ENCODE peak calls at places on chromosomes 16 and 17, in seven cellular contexts. Z is small intestine, L is fibroblast of mammary gland, D is neuronal stem cell, B is lower lobe of right lung, A is bronchial epithelial cell, S is body of pancreas. C is an unnamed sample.

GRCh38 chr17:5241861-5242671 is 7.4 kb upstream of the SCIMP start:
- DNase-seq in Z (peak), L (no peak), D (no peak), B (no peak), A (peak), S (no peak), C (no peak)

GRCh38 chr17:43880420-43880991 is 26.8 kb downstream of the MPP2 start:
- DNase-seq in Z (peak), L (no peak), D (peak), B (peak), A (peak), S (peak), C (peak)

GRCh38 chr16:23124315-23124714 is 24.9 kb downstream of the USP31 start:
- DNase-seq in Z (no peak), L (peak), D (no peak), B (no peak), A (peak), S (no peak), C (peak)

GRCh38 chr16:55043499-55043898 is 112.8 kb downstream of the IRX5 start:
- DNase-seq in Z (no peak), L (no peak), D (no peak), B (no peak), A (no peak), S (no peak), C (no peak)

GRCh38 chr16:87635541-87636049 is 33.3 kb downstream of the JPH3 start:
- DNase-seq in Z (peak), L (peak), D (peak), B (peak), A (peak), S (peak), C (peak)

GRCh38 chr16:83967838-83968482 is at the start of gene NECAB2:
- DNase-seq in Z (no peak), L (peak), D (peak), B (peak), A (no peak), S (peak), C (peak)

GRCh38 chr17:66200685-66201092 is 8.8 kb upstream of the CEP112 start:
- DNase-seq in Z (peak), L (peak), D (peak), B (no peak), A (peak), S (peak), C (peak)

GRCh38 chr17:78112508-78113471 is 15.8 kb downstream of the TMC6 start:
- DNase-seq in Z (peak), L (peak), D (peak), B (peak), A (peak), S (peak), C (peak)

GRCh38 chr16:86313631-86314030 is 196.7 kb upstream of the FOXF1 start:
- DNase-seq in Z (no peak), L (no peak), D (no peak), B (no peak), A (no peak), S (no peak), C (no peak)

GRCh38 chr17:62062313-62062712 is 2.8 kb downstream of the MED13 start:
- DNase-seq in Z (no peak), L (peak), D (no peak), B (no peak), A (peak), S (no peak), C (peak)

GRCh38 chr17:65918450-65918849 is 273.5 kb downstream of the CEP112 start:
- DNase-seq in Z (no peak), L (no peak), D (no peak), B (no peak), A (no peak), S (no peak), C (no peak)

GRCh38 chr17:83200231-83200699 is 120.9 kb downstream of the METRNL start:
- DNase-seq in Z (peak), L (peak), D (no peak), B (peak), A (no peak), S (peak), C (peak)

GRCh38 chr17:1232786-1233185 is 37.5 kb upstream of the BHLHA9 start:
- DNase-seq in Z (no peak), L (peak), D (no peak), B (no peak), A (peak), S (no peak), C (peak)

GRCh38 chr17:64661731-64661980 is 451 bp downstream of the SMURF2 start:
- DNase-seq in Z (no peak), L (no peak), D (no peak), B (no peak), A (no peak), S (peak), C (no peak)

GRCh38 chr16:50802000-50802399 is 60.1 kb downstream of the CYLD start:
- DNase-seq in Z (no peak), L (peak), D (no peak), B (no peak), A (no peak), S (no peak), C (no peak)

GRCh38 chr17:77322534-77323412 is 182.0 kb downstream of the SEC14L1 start:
- DNase-seq in Z (peak), L (peak), D (peak), B (peak), A (peak), S (peak), C (peak)

GRCh38 chr16:10088380-10088793 is 93.8 kb downstream of the GRIN2A start:
- DNase-seq in Z (no peak), L (peak), D (no peak), B (no peak), A (no peak), S (peak), C (no peak)

GRCh38 chr17:28381141-28381825 is 9.8 kb downstream of the SARM1 start:
- DNase-seq in Z (peak), L (no peak), D (no peak), B (peak), A (peak), S (no peak), C (no peak)

GRCh38 chr17:29051731-29052130 is 8.8 kb downstream of the PIPOX start:
- DNase-seq in Z (no peak), L (no peak), D (no peak), B (no peak), A (no peak), S (no peak), C (no peak)

GRCh38 chr16:74309789-74310781 is 13.5 kb downstream of the PSMD7 start:
- DNase-seq in Z (peak), L (peak), D (peak), B (no peak), A (peak), S (peak), C (peak)

DNA sequence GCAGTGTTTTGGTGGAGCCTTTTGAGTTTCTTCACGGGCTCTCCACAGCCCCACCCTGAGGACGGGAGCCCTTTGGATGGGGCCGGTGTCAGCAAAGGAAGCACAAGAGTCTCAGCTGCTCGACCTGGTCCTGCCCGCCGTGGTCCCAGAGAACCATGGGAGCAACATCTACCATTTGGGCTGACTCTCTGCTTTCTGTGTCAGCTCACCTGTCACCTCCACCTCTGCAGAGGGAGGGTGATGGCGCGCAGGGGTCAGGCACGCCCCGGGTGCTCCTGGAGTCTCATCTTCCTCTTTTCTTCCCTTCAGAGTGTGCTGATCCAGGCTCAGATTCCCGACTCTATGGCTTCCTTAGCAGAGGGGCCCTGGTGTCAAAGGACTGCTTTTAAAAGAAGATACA is 171.7 kb downstream of the LAT start:
- DNase-seq in Z (no peak), L (no peak), D (no peak), B (no peak), A (no peak), S (no peak), C (no peak)
- H3K4me3 ChIP-seq in Z (no peak), L (no peak), D (no peak), B (no peak), A (no peak), S (no peak), C (no peak)

GRCh38 chr17:13398853-13399252 is 202.9 kb downstream of the HS3ST3A1 start:
- DNase-seq in Z (no peak), L (no peak), D (no peak), B (no peak), A (no peak), S (no peak), C (no peak)
- H3K4me3 ChIP-seq in Z (no peak), L (no peak), D (no peak), B (no peak), A (no peak), S (no peak), C (no peak)

DNA sequence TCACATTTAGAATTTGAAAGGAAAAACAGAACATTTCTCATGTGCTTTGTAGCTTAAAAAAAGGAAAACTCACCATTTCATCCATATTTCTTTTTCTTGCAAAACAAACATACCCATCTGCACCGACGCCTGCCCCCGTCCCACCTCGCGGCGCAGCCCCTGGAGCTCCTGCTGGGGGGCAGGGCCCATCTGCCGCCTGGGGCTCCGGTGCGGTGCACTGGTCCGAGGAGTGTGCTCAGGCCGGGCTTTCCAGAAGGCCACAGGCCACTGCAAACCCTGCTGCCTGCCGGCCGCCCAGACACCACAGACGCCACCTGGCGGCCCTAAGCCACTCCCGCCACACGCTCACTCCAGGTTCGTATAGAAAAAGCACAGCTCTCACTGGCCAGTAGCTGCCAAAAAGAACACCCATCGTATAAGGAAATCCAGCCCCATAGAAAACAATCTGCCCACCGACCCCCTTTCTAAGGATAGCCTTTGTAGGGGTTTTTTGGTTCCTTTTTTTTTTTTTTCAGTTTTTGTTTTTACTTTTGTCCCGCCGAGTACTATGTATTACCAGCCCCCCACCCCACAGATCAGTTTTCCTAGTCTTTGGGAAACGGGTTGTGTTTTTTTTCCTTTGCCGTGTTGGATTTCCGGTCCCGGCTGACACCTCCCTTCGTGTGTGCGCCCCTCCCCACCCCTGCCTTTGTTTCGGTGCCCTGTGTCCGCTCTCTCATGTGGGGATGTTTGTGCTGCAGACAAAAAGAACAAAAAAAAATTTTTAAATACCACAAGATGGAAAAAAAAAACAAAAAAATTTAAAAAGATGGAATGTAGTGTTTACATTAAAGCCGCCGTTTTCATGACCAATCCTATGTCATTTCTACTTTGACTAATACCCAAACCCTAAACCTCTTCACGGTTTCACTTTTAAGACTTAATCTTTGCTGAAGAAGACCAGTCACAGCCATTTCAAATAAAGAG is 68.8 kb downstream of the AMFR start:
- DNase-seq in Z (peak), L (peak), D (peak), B (peak), A (peak), S (peak), C (peak)
- H3K4me3 ChIP-seq in Z (peak), L (peak), D (no peak), B (peak), A (peak), S (no peak), C (peak)

DNA sequence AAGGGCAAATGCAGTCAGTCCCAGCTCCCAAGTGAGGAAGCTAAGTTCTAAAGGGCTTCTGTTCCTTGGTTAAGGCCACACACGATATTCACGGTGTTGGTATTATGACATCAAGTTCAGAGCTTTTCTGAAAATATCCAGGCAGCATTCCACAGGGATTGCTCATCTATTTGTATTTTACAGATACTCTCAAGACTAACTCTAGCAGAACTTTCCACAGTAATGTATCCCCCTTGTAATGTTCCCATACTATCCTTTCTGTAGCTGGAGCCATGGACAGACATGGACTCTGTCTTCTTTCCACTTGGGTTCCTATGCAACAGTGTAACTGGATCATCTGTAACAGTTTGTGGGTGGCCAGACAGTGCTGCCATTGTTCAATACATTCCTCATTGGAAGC is 13.5 kb downstream of the SDR42E1 start:
- DNase-seq in Z (no peak), L (peak), D (no peak), B (no peak), A (peak), S (no peak), C (peak)
- H3K4me3 ChIP-seq in Z (no peak), L (no peak), D (no peak), B (no peak), A (no peak), S (no peak), C (peak)

DNA sequence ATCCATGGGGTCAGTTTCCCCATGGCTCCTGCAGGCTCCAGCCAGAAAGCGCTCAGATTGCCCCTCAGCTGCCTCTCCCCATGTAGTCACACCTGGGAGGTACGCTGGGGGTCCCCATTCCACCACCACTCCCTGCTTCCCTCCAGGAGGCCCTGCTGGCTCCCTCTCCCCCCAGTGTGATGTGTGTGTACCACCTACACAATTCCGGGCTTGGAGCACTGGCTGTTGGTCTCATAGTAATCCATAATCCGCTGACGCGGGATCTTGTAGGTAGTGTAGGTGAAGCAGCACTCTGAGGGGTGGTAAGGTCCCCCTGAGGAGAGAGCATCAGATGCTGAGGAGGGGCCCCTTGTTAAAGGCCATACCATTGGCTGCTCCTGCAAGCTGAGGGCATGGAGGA is 2.4 kb downstream of the CCL14 start:
- DNase-seq in Z (no peak), L (no peak), D (no peak), B (no peak), A (no peak), S (no peak), C (no peak)
- H3K4me3 ChIP-seq in Z (no peak), L (no peak), D (no peak), B (peak), A (no peak), S (no peak), C (no peak)

GRCh38 chr17:49061524-49061943 is 64.3 kb downstream of the IGF2BP1 start:
- DNase-seq in Z (no peak), L (peak), D (no peak), B (no peak), A (peak), S (no peak), C (no peak)

GRCh38 chr17:49067163-49067562 is 65.4 kb upstream of the B4GALNT2 start:
- DNase-seq in Z (no peak), L (no peak), D (no peak), B (no peak), A (peak), S (no peak), C (no peak)

GRCh38 chr17:49063652-49064051 is 66.5 kb downstream of the IGF2BP1 start:
- DNase-seq in Z (no peak), L (no peak), D (no peak), B (no peak), A (no peak), S (no peak), C (no peak)
- H3K4me3 ChIP-seq in Z (no peak), L (no peak), D (no peak), B (no peak), A (no peak), S (no peak), C (no peak)

C was measured in PC-3.